ENCODE peak calls at places on chromosomes 11 and 22, in four cellular contexts. Z is cardiac muscle cell, F is endothelial cell, V is HFFc6. G is an unnamed sample.

GRCh38 chr11:118688851-118689502 is 9.5 kb upstream of the TREH start:
- DNase-seq in Z (no peak), V (no peak), F (no peak), G (peak)

GRCh38 chr22:29503811-29504372 is 23.9 kb downstream of the NEFH start:
- DNase-seq in Z (peak), V (peak), F (no peak), G (no peak)

GRCh38 chr22:19036523-19037273 is 85.5 kb downstream of the DGCR2 start:
- DNase-seq in V (no peak), F (no peak), Z (peak), G (no peak)

GRCh38 chr11:37657645-37658044 is 1059.6 kb upstream of the RAG2 start:
- DNase-seq in Z (peak), V (peak), F (no peak), G (no peak)

GRCh38 chr22:23100124-23100801 is 29.9 kb downstream of the GNAZ start:
- DNase-seq in V (no peak), Z (no peak), F (no peak), G (no peak)

GRCh38 chr11:36499325-36499724 is 10.7 kb downstream of the TRAF6 start:
- DNase-seq in Z (no peak), V (no peak), F (no peak), G (no peak)

GRCh38 chr11:111206472-111206871 is 39.1 kb upstream of the POU2AF2 start:
- DNase-seq in Z (peak), F (no peak), V (peak), G (no peak)

GRCh38 chr11:94002226-94002625 is 18.9 kb upstream of the HEPHL1 start:
- DNase-seq in F (no peak), V (peak), Z (no peak), G (no peak)

GRCh38 chr11:69609351-69609750 is 31.6 kb upstream of the CCND1 start:
- DNase-seq in V (no peak), Z (no peak), F (no peak), G (no peak)

GRCh38 chr22:36863281-36863680 is 2.5 kb downstream of the NCF4 start:
- DNase-seq in F (no peak), V (no peak), Z (no peak), G (no peak)

GRCh38 chr11:64134963-64135362 is 30.9 kb downstream of the MACROD1 start:
- DNase-seq in V (no peak), Z (no peak), F (no peak), G (no peak)

GRCh38 chr22:43337385-43337784 is 5.8 kb downstream of the SCUBE1 start:
- DNase-seq in Z (peak), F (no peak), V (no peak), G (no peak)

GRCh38 chr11:10857604-10858504 is at the start of gene ZBED5:
- DNase-seq in Z (peak), F (peak), V (peak), G (peak)

GRCh38 chr11:130861902-130862552 is 54.3 kb downstream of the SNX19 start:
- DNase-seq in F (peak), V (peak), Z (peak), G (peak)

GRCh38 chr22:35746248-35746647 is 28.6 kb downstream of the APOL5 start:
- DNase-seq in V (no peak), Z (peak), F (no peak), G (no peak)

GRCh38 chr11:68412593-68413475 is 47.7 kb upstream of the PPP6R3 start:
- DNase-seq in Z (peak), F (no peak), V (peak), G (no peak)

GRCh38 chr22:43520632-43521039 is 108.8 kb downstream of the MPPED1 start:
- DNase-seq in F (no peak), Z (no peak), V (no peak), G (no peak)

GRCh38 chr22:38927033-38927789 is 30.2 kb upstream of the APOBEC3A start:
- DNase-seq in V (peak), Z (peak), F (peak), G (peak)
- TF ChIP-seq CTCF in V (peak), Z (peak), F (peak), G (peak)

GRCh38 chr11:116932182-116932581 is 94.8 kb upstream of the APOA1 start:
- DNase-seq in V (no peak), Z (no peak), F (no peak), G (no peak)

GRCh38 chr11:116936754-116937153 is 99.3 kb upstream of the APOA1 start:
- DNase-seq in Z (no peak), F (no peak), V (no peak), G (no peak)

GRCh38 chr11:116935514-116935913 is 98.1 kb upstream of the APOA1 start:
- DNase-seq in V (no peak), F (no peak), Z (no peak), G (no peak)

GRCh38 chr11:116933961-116934360 is 96.5 kb upstream of the APOA1 start:
- DNase-seq in F (no peak), V (no peak), Z (no peak), G (no peak)

DNA sequence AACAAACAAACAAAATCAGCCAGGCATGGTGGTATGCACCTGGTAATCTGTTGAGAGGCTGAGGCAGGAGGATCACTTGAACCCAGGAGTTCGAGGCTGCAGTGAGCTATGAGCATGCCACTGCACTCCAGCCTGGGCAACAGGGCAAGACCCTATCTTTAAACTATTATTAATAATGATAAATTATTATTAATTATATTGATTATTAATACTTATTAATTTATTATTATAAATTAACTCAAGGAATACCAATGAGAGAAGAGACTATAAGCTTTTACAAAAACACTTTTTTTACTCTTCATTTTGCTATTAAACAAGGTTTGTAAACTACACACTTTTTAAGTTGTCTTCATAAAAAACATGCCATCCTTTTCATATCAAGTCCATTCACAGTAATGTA is 97.7 kb upstream of the APOA1 start:
- DNase-seq in F (no peak), V (no peak), Z (no peak), G (no peak)
- TF ChIP-seq CTCF in F (no peak), V (no peak), Z (no peak), G (no peak)

GRCh38 chr11:19907839-19908238 is 195.2 kb downstream of the NAV2 start:
- DNase-seq in V (no peak), F (no peak), Z (no peak), G (no peak)
- TF ChIP-seq CTCF in V (no peak), F (no peak), Z (no peak), G (no peak)

GRCh38 chr11:2445107-2445947 is 519 bp downstream of the KCNQ1 start:
- DNase-seq in F (no peak), V (no peak), Z (no peak), G (peak)

GRCh38 chr11:2445948-2446551 is 1.2 kb downstream of the KCNQ1 start:
- DNase-seq in V (no peak), F (no peak), Z (no peak), G (peak)

GRCh38 chr11:2443881-2444300 is 423 bp downstream of the TRPM5 start:
- DNase-seq in Z (no peak), V (no peak), F (no peak), G (peak)

GRCh38 chr11:2443406-2443805 is 908 bp downstream of the TRPM5 start:
- DNase-seq in Z (no peak), V (no peak), F (no peak), G (peak)

DNA sequence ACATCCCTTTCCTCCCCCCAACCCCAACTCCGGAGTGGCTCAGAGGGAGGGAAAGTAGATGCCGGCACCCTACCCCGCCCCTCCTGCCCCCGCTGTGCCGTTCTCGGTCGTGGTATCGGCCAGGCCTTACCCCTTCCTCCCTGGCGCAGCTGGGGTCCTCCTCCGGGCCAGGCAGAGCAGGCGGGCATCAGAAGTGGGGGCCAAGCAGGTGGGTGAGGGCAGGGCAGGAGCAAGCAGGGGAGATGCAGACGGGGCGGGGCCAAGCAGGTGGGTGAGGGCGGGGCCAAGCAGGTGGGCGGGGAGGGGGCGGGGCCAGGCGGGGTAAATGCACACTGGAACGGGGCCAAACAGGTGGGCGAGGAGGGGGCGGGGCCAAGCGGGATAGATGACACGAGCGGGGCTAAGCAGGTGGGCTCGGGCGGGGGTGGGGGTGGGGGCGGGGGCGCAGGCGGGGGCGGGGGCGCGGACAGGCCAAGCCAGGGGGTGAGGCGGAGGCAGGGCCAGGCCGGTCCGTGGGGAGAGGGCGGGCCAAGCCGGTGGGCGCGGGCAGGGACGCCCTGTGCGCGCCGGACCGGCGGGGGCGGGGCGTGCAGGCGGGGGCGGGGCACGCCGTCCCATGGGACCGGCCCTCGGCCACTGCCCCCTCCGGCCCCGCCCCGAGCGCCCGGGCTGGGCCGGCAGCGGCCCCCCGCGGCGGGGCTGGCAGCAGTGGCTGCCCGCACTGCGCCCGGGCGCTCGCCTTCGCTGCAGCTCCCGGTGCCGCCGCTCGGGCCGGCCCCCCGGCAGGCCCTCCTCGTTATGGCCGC is at the start of the genes KCNQ1 and TRPM5:
- DNase-seq in V (no peak), Z (no peak), F (peak), G (peak)
- TF ChIP-seq CTCF in V (no peak), Z (no peak), F (no peak), G (no peak)

GRCh38 chr11:110113507-110113906 is 20.3 kb downstream of the ZC3H12C start:
- DNase-seq in Z (no peak), F (no peak), V (no peak), G (no peak)

GRCh38 chr11:110106713-110107274 is 13.6 kb downstream of the ZC3H12C start:
- DNase-seq in F (no peak), V (no peak), Z (no peak), G (no peak)

GRCh38 chr11:110112457-110112856 is 19.3 kb downstream of the ZC3H12C start:
- DNase-seq in V (no peak), Z (no peak), F (no peak), G (no peak)

DNA sequence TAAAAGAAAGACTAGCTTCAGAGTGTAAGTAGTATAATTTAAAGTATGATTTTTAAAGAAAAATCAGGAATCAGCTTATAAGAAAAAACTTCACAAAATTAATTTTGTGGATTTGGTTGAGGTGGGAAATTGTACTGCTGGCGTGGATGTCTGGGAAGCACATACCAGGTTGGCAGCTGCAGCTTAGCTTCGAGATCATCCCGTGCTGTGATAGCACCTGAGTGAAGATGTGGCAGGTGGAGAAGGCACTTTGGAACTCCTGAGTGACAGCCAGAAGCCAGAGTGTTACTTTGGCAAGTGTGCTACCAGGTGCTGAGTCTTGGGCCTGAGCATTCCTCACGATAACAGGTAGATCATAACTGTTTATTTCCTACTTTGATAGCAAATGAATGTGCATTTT is 17.7 kb downstream of the ZC3H12C start:
- DNase-seq in V (no peak), F (no peak), Z (no peak), G (no peak)
- TF ChIP-seq CTCF in V (no peak), F (no peak), Z (no peak), G (no peak)

GRCh38 chr11:77093056-77093891 is 9.4 kb upstream of the OMP start:
- DNase-seq in V (no peak), F (no peak), Z (no peak), G (peak)

GRCh38 chr11:77095551-77096490 is 6.8 kb upstream of the OMP start:
- DNase-seq in Z (no peak), V (no peak), F (no peak), G (no peak)

GRCh38 chr11:77096591-77097019 is 6.0 kb upstream of the OMP start:
- DNase-seq in V (no peak), F (no peak), Z (no peak), G (no peak)

GRCh38 chr11:77093987-77094840 is 8.4 kb upstream of the OMP start:
- DNase-seq in F (no peak), V (no peak), Z (no peak), G (no peak)

GRCh38 chr11:77094841-77095365 is 7.7 kb upstream of the OMP start:
- DNase-seq in F (no peak), V (no peak), Z (no peak), G (no peak)
- TF ChIP-seq CTCF in F (no peak), V (peak), Z (no peak), G (no peak)

DNA sequence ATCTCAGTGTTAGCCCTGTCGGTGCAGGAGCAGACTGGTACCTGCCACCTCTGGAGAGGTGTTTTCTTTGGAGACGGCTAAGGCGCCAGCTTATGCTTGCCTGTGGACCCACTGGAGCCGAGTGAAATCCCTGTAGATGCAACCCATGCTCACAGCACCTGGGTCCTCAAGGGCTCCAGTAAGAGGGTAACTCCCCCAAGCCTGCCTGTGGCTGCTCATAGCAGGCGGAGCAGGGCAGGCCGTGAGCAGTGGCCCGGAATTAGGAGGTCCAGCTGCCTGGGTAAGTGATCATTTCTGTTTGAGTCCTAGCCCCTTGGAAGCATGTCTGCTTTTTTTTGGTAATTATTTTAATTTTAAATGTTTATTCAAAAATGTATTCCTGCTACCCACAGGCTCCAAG is 43.8 kb downstream of the NAT10 start:
- DNase-seq in V (no peak), Z (no peak), F (no peak), G (no peak)
- TF ChIP-seq CTCF in V (no peak), Z (no peak), F (no peak), G (no peak)

GRCh38 chr11:124274000-124274399 is 17.8 kb downstream of the OR8G5 start:
- DNase-seq in V (no peak), Z (no peak), F (no peak), G (no peak)

GRCh38 chr11:124277207-124277606 is 21.0 kb downstream of the OR8G5 start:
- DNase-seq in F (no peak), V (no peak), Z (no peak), G (no peak)

GRCh38 chr11:124278261-124278660 is 22.1 kb downstream of the OR8G5 start:
- DNase-seq in F (no peak), Z (peak), V (no peak), G (no peak)

GRCh38 chr11:124276081-124276480 is 19.9 kb downstream of the OR8G5 start:
- DNase-seq in F (no peak), V (no peak), Z (peak), G (no peak)

DNA sequence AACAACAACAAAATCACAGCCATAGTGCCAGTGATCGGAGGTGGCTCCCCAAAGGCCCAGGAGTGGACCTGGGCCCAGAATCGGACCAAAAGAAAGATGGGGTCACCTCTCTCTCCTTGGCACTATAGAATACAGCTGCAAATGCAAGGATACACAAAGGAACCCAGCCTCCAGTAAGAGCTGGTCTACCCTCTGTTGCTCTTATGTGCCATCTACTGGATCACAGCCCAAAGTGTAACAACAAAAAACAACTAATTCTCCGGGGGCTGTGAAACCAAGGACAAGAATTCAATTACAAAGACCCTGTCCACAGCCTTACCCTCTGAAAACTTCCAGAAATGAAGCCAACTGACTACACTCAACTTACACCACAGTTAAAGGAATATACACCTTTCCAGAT is 21.6 kb downstream of the OR8G5 start:
- DNase-seq in F (no peak), V (no peak), Z (no peak), G (no peak)
- TF ChIP-seq CTCF in F (no peak), V (no peak), Z (no peak), G (no peak)

GRCh38 chr11:47786373-47786772 is 19.2 kb upstream of the FNBP4 start:
- DNase-seq in F (no peak), Z (peak), V (no peak), G (no peak)
- TF ChIP-seq CTCF in F (no peak), Z (no peak), V (no peak), G (no peak)

G was measured in glutamatergic neuron.